ENCODE peak calls at places on chromosome 4, in seven cellular contexts. G, D, B, N, L, E and A are unnamed samples.
A peak's percentile ranks its signal among the peaks of the same experiment; 100 is the strongest.

GRCh38 chr4:102623622-102624021 is 122.5 kb downstream of the NFKB1 start:
- DNase-seq in G (no peak), D (peak; percentile 71), B (no peak), N (no peak), L (no peak), E (peak; percentile 30), A (no peak)

GRCh38 chr4:100177126-100177525 is 13.1 kb downstream of the DDIT4L start:
- DNase-seq in G (no peak), D (no peak), B (no peak), N (no peak), L (no peak), E (no peak), A (no peak)

GRCh38 chr4:137819964-137820383 is 287.7 kb upstream of the PCDH18 start:
- DNase-seq in G (no peak), D (peak; percentile 65), B (no peak), N (no peak), L (no peak), E (peak; percentile 61), A (no peak)

GRCh38 chr4:182536221-182536620 is 293.0 kb downstream of the TENM3 start:
- DNase-seq in G (no peak), D (no peak), B (no peak), N (no peak), L (no peak), E (no peak), A (no peak)

GRCh38 chr4:139633195-139633594 is 32.4 kb upstream of the MGST2 start:
- DNase-seq in G (no peak), D (no peak), B (no peak), N (no peak), L (no peak), E (no peak), A (no peak)

GRCh38 chr4:67933038-67933437 is 30.3 kb downstream of the TMPRSS11A start:
- DNase-seq in G (no peak), D (no peak), B (no peak), N (no peak), L (no peak), E (no peak), A (no peak)

GRCh38 chr4:132958457-132959263 is 190.4 kb upstream of the PCDH10 start:
- DNase-seq in G (no peak), D (no peak), B (no peak), N (no peak), L (no peak), E (no peak), A (peak; percentile 44)

GRCh38 chr4:180710643-180711337 is 1532.4 kb upstream of the TENM3 start:
- DNase-seq in G (no peak), D (peak; percentile 52), B (no peak), N (no peak), L (no peak), E (no peak), A (no peak)

GRCh38 chr4:151407466-151408379 is 1.3 kb upstream of the FHIP1A start:
- DNase-seq in G (peak; percentile 68), D (no peak), B (no peak), N (no peak), L (peak; percentile 23), E (no peak), A (peak; percentile 76)

GRCh38 chr4:176883108-176883550 is 90.4 kb upstream of the VEGFC start:
- DNase-seq in G (no peak), D (peak; percentile 27), B (no peak), N (no peak), L (no peak), E (no peak), A (no peak)

GRCh38 chr4:2798399-2799301 is 5.8 kb downstream of the SH3BP2 start:
- DNase-seq in G (peak; percentile 88), D (no peak), B (peak; percentile 38), N (peak; percentile 82), L (no peak), E (peak; percentile 83), A (peak; percentile 92)

GRCh38 chr4:145278341-145279121 is 98.1 kb upstream of the OTUD4 start:
- DNase-seq in G (no peak), D (peak; percentile 87), B (no peak), N (no peak), L (no peak), E (peak; percentile 69), A (no peak)

GRCh38 chr4:102036619-102037376 is 246.3 kb downstream of the BANK1 start:
- DNase-seq in G (no peak), D (peak; percentile 25), B (no peak), N (no peak), L (no peak), E (no peak), A (no peak)

GRCh38 chr4:186981161-186981560 is 257.5 kb upstream of the FAT1 start:
- DNase-seq in G (no peak), D (peak; percentile 36), B (no peak), N (no peak), L (no peak), E (no peak), A (no peak)

GRCh38 chr4:41991916-41992767 is 1.8 kb downstream of the SLC30A9 start:
- DNase-seq in G (no peak), D (peak; percentile 23), B (no peak), N (no peak), L (no peak), E (no peak), A (no peak)

GRCh38 chr4:154779362-154779947 is 1.6 kb upstream of the RBM46 start:
- DNase-seq in G (no peak), D (peak; percentile 39), B (no peak), N (no peak), L (no peak), E (peak; percentile 18), A (no peak)

GRCh38 chr4:137420901-137421384 is 111.4 kb downstream of the PCDH18 start:
- DNase-seq in G (no peak), D (no peak), B (no peak), N (no peak), L (no peak), E (no peak), A (peak; percentile 70)

GRCh38 chr4:152727784-152728183 is 48.0 kb upstream of the TMEM154 start:
- DNase-seq in G (no peak), D (no peak), B (no peak), N (no peak), L (no peak), E (no peak), A (no peak)

GRCh38 chr4:41406051-41406516 is 131.9 kb upstream of the LIMCH1 start:
- DNase-seq in G (no peak), D (no peak), B (no peak), N (no peak), L (no peak), E (no peak), A (no peak)

GRCh38 chr4:176011523-176011922 is 54.1 kb upstream of the WDR17 start:
- DNase-seq in G (no peak), D (no peak), B (no peak), N (no peak), L (no peak), E (no peak), A (no peak)

GRCh38 chr4:82447886-82448285 is 17.5 kb downstream of the ENOPH1 start:
- DNase-seq in G (no peak), D (no peak), B (no peak), N (no peak), L (no peak), E (no peak), A (no peak)

GRCh38 chr4:107094332-107094731 is 58.2 kb upstream of the DKK2 start:
- DNase-seq in G (no peak), D (peak; percentile 20), B (no peak), N (no peak), L (no peak), E (peak; percentile 50), A (no peak)

GRCh38 chr4:98555798-98556445 is 102.5 kb downstream of the TSPAN5 start:
- DNase-seq in G (no peak), D (peak; percentile 49), B (no peak), N (no peak), L (no peak), E (no peak), A (no peak)

GRCh38 chr4:186770446-186771175 is 47.0 kb upstream of the FAT1 start:
- DNase-seq in G (no peak), D (peak; percentile 82), B (no peak), N (no peak), L (no peak), E (no peak), A (no peak)

GRCh38 chr4:4374388-4375098 is 12.4 kb upstream of the NSG1 start:
- DNase-seq in G (no peak), D (no peak), B (no peak), N (no peak), L (no peak), E (no peak), A (no peak)

GRCh38 chr4:87108142-87108546 is 112.3 kb downstream of the KLHL8 start:
- DNase-seq in G (no peak), D (peak; percentile 85), B (no peak), N (peak; percentile 80), L (no peak), E (peak; percentile 58), A (no peak)

GRCh38 chr4:128821151-128821550 is 11.7 kb downstream of the JADE1 start:
- DNase-seq in G (no peak), D (no peak), B (no peak), N (no peak), L (no peak), E (no peak), A (no peak)
- H3K4me1 ChIP-seq in G (peaks cover 22% of the 10 kb centered on the region), D (peaks cover 23% of the 10 kb centered on the region), B (peaks cover 12% of the 10 kb centered on the region), N (peaks cover 47% of the 10 kb centered on the region), L (peaks cover 39% of the 10 kb centered on the region), E (peaks cover 9% of the 10 kb centered on the region), A (peaks cover 8% of the 10 kb centered on the region)

GRCh38 chr4:93828830-93829530 is 427 bp downstream of the ATOH1 start:
- DNase-seq in G (peak; percentile 44), D (no peak), B (no peak), N (peak; percentile 50), L (no peak), E (no peak), A (peak; percentile 74)
- H3K4me3 ChIP-seq in G (peak overlapping the region; percentile 32), D (peak overlapping the region; percentile 17), B (peak overlapping the region; percentile 54), N (peak overlapping the region; percentile 48), L (no peak overlapping the region), E (no peak overlapping the region), A (peak overlapping the region; percentile 42)

GRCh38 chr4:165207016-165207430 is 338 bp upstream of the KLHL2 start:
- DNase-seq in G (no peak), D (peak; percentile 31), B (no peak), N (no peak), L (no peak), E (peak; percentile 72), A (no peak)
- H3K4me1 ChIP-seq in G (peaks cover 35% of the 10 kb centered on the region), D (peaks cover 4% of the 10 kb centered on the region), B (peaks cover 5% of the 10 kb centered on the region), N (peaks cover 5% of the 10 kb centered on the region), L (peaks cover 43% of the 10 kb centered on the region), E (peaks cover 22% of the 10 kb centered on the region), A (peaks cover 4% of the 10 kb centered on the region)

DNA sequence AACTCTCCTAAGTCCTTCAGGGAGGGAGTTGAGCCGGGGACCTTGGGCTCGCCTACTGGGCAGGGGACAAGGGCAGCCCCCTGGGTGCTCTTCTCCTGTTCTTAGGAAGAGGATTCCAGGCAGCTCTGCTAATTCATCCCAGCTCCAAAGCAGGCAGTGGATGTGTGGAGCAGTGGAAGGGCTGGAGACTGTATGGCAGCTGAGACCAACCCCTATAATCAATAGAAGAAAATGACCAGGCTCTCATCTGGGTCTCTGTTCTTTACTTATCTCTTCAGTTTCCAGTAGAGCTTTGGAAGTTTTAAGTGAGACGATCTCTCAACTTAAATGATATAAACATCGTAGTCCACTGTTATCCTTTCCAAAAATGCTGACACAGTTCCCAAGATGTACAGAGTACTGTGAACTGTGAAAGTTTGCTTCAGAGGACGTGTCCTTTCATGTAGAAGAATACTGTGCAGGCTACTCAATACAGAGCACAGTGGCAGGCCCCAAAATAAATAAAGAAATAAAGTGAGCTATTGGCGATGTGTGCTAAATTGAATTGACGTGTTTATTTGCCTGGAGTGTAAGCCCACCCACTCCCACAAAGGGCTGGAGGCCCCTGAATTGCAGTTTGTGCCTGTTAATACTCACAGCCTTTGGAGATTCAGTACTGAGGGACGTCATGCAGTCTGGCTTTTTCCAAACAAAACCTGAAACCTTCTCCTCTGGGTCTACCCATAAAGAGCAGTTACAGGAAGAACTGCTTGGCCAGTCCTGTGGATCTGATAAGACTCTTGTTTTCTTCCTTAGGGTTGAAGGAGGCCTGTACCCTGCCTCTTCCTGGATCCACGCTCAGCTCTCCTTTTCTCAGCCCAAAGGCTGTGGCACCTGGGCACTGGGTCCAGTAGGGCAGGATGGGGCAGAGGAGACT is 66.2 kb downstream of the SOWAHB start:
- DNase-seq in G (no peak), D (peak; percentile 55), B (no peak), N (no peak), L (no peak), E (peak; percentile 60), A (no peak)
- H3K4me3 ChIP-seq in G (no peak overlapping the region), D (no peak overlapping the region), B (no peak overlapping the region), N (no peak overlapping the region), L (no peak overlapping the region), E (no peak overlapping the region), A (peak overlapping the region; percentile 31)